ENCODE peak calls at places on chromosomes 12 and 14, in ten cellular contexts. H, W, N, V, Z, J, S, T, C and A are unnamed samples.

GRCh38 chr12:86838709-86839108 is 582.5 kb upstream of the MGAT4C start:
- DNase-seq in W (peak; percentile 5), C (peak; percentile 9), N (no peak), S (no peak), J (no peak), H (peak; percentile 13), Z (no peak), V (no peak), T (no peak), A (no peak)

GRCh38 chr12:3967556-3968160 is 94.5 kb upstream of the PARP11 start:
- DNase-seq in W (no peak), T (no peak), H (peak; percentile 89), S (no peak), Z (no peak), N (no peak), J (no peak), V (no peak), C (no peak), A (no peak)

GRCh38 chr12:32390572-32391219 is 8.7 kb upstream of the FGD4 start:
- DNase-seq in Z (no peak), N (peak; percentile 60), C (no peak), T (no peak), W (no peak), V (peak; percentile 46), H (peak; percentile 18), J (no peak), S (no peak), A (no peak)

GRCh38 chr14:75757644-75758402 is 96.8 kb downstream of the TTLL5 start:
- DNase-seq in J (no peak), H (no peak), Z (no peak), W (no peak), C (no peak), T (no peak), N (no peak), S (no peak), V (no peak), A (no peak)

GRCh38 chr14:77141592-77142288 is at the start of gene ZDHHC22:
- DNase-seq in N (no peak), T (no peak), J (no peak), Z (no peak), W (peak; percentile 43), H (peak; percentile 74), V (no peak), S (no peak), C (peak; percentile 61), A (no peak)

GRCh38 chr12:104609083-104609844 is 152.5 kb downstream of the CHST11 start:
- DNase-seq in V (no peak), N (no peak), T (no peak), J (no peak), C (no peak), S (no peak), Z (no peak), W (no peak), H (no peak), A (no peak)

GRCh38 chr12:51449569-51450246 is 25.1 kb downstream of the SLC4A8 start:
- DNase-seq in W (no peak), C (no peak), T (no peak), Z (no peak), H (no peak), V (no peak), N (no peak), J (no peak), S (no peak), A (no peak)

GRCh38 chr12:54016478-54016964 is 7.7 kb downstream of the HOXC8 start:
- DNase-seq in C (no peak), Z (peak; percentile 43), W (no peak), H (no peak), J (no peak), T (no peak), V (no peak), S (no peak), N (no peak), A (peak; percentile 51)

GRCh38 chr12:64457036-64457435 is 5.1 kb downstream of the TBK1 start:
- DNase-seq in N (no peak), T (no peak), Z (no peak), V (no peak), H (peak; percentile 31), C (no peak), W (no peak), S (peak; percentile 28), J (no peak), A (no peak)

GRCh38 chr12:54588110-54588831 is at the start of gene PPP1R1A:
- DNase-seq in W (no peak), S (no peak), C (no peak), H (peak; percentile 26), J (no peak), V (peak; percentile 12), Z (no peak), N (peak; percentile 42), T (no peak), A (no peak)

GRCh38 chr14:99063620-99064225 is 208.3 kb downstream of the BCL11B start:
- DNase-seq in H (no peak), C (no peak), N (peak; percentile 60), J (no peak), T (no peak), Z (no peak), W (no peak), V (no peak), S (no peak), A (no peak)

GRCh38 chr14:22598896-22599244 is 770 bp downstream of the ABHD4 start:
- DNase-seq in C (no peak), T (peak; percentile 18), W (peak; percentile 25), V (peak; percentile 60), Z (no peak), J (peak; percentile 16), S (no peak), N (peak; percentile 47), H (peak; percentile 81), A (no peak)

GRCh38 chr14:103697196-103697595 is 18.1 kb downstream of the XRCC3 start:
- DNase-seq in J (no peak), H (no peak), Z (no peak), V (no peak), W (no peak), S (no peak), N (no peak), T (no peak), C (no peak), A (no peak)

GRCh38 chr12:10283028-10283427 is 24.6 kb upstream of the KLRD1 start:
- DNase-seq in H (no peak), S (no peak), V (no peak), T (no peak), W (no peak), J (no peak), C (no peak), N (no peak), Z (no peak), A (no peak)

GRCh38 chr12:57844725-57845477 is 1.6 kb downstream of the CTDSP2 start:
- DNase-seq in N (peak; percentile 50), W (peak; percentile 43), H (peak; percentile 93), T (no peak), J (peak; percentile 23), V (peak; percentile 65), C (peak; percentile 39), S (no peak), Z (peak; percentile 30), A (peak; percentile 57)

GRCh38 chr12:69546693-69547438 is 38.4 kb upstream of the CCT2 start:
- DNase-seq in T (no peak), V (no peak), Z (no peak), N (no peak), S (no peak), J (no peak), H (no peak), W (no peak), C (no peak), A (no peak)

GRCh38 chr14:94775082-94775874 is 5.4 kb upstream of the GSC start:
- DNase-seq in T (no peak), N (no peak), J (no peak), W (no peak), S (no peak), C (no peak), Z (no peak), H (peak; percentile 97), V (no peak), A (no peak)

GRCh38 chr14:102492523-102492910 is 17.1 kb downstream of the ANKRD9 start:
- DNase-seq in W (no peak), N (no peak), H (no peak), T (no peak), J (no peak), Z (no peak), S (no peak), V (no peak), C (no peak), A (no peak)

GRCh38 chr14:74480051-74480450 is 13.1 kb downstream of the NPC2 start:
- DNase-seq in S (no peak), W (no peak), V (no peak), C (no peak), J (no peak), H (no peak), N (no peak), T (no peak), Z (no peak), A (no peak)

GRCh38 chr12:128133321-128134050 is 133.5 kb upstream of the TMEM132C start:
- DNase-seq in H (no peak), Z (no peak), W (no peak), J (no peak), T (no peak), S (no peak), C (no peak), V (no peak), N (no peak), A (no peak)

GRCh38 chr12:101703487-101703886 is 6.0 kb downstream of the CHPT1 start:
- DNase-seq in W (no peak), S (no peak), Z (no peak), V (no peak), C (no peak), J (no peak), H (peak; percentile 42), N (no peak), T (no peak), A (no peak)

GRCh38 chr12:49413796-49414195 is 46.5 kb downstream of the SPATS2 start:
- DNase-seq in J (no peak), Z (no peak), W (no peak), N (no peak), V (no peak), T (no peak), C (no peak), S (no peak), H (no peak), A (no peak)

GRCh38 chr12:28869197-28869596 is 279.9 kb upstream of the FAR2 start:
- DNase-seq in N (no peak), H (no peak), W (no peak), T (no peak), C (no peak), Z (no peak), V (no peak), S (no peak), J (no peak), A (no peak)